ENCODE peak calls at places on chromosomes 16 and 17, in six cellular contexts. I is cardiac fibroblast; V is H9; F is CD4-positive, alpha-beta T cell; J is breast epithelium; S is glutamatergic neuron. P is an unnamed sample.

GRCh38 chr17:46892192-46892703 is 30.7 kb upstream of the GOSR2 start:
- DNase-seq in I (no peak), V (no peak), F (no peak), J (no peak), S (no peak), P (no peak)

GRCh38 chr16:80254970-80255369 is 285.8 kb upstream of the DYNLRB2 start:
- DNase-seq in I (no peak), V (no peak), F (no peak), J (no peak), S (no peak), P (no peak)

GRCh38 chr16:57609541-57610401 is 18.7 kb upstream of the ADGRG1 start:
- DNase-seq in I (no peak), V (peak), F (peak), J (no peak), S (no peak), P (no peak)

GRCh38 chr16:80174416-80174815 is 366.4 kb upstream of the DYNLRB2 start:
- DNase-seq in I (peak), V (no peak), F (no peak), J (no peak), S (no peak), P (no peak)

GRCh38 chr17:64188088-64188487 is 58.1 kb upstream of the ERN1 start:
- DNase-seq in I (no peak), V (no peak), F (no peak), J (no peak), S (no peak), P (no peak)

GRCh38 chr17:75635610-75636202 is 2.5 kb downstream of the SMIM5 start:
- DNase-seq in I (no peak), V (no peak), F (no peak), J (no peak), S (peak), P (no peak)

GRCh38 chr17:17786998-17787397 is 49.8 kb downstream of the SREBF1 start:
- DNase-seq in I (no peak), V (no peak), F (no peak), J (no peak), S (no peak), P (no peak)

GRCh38 chr16:23408242-23409201 is 44.5 kb downstream of the COG7 start:
- DNase-seq in I (peak), V (no peak), F (no peak), J (peak), S (peak), P (no peak)

GRCh38 chr16:86836503-86837125 is 258.3 kb downstream of the FOXL1 start:
- DNase-seq in I (peak), V (no peak), F (no peak), J (no peak), S (no peak), P (no peak)

DNA sequence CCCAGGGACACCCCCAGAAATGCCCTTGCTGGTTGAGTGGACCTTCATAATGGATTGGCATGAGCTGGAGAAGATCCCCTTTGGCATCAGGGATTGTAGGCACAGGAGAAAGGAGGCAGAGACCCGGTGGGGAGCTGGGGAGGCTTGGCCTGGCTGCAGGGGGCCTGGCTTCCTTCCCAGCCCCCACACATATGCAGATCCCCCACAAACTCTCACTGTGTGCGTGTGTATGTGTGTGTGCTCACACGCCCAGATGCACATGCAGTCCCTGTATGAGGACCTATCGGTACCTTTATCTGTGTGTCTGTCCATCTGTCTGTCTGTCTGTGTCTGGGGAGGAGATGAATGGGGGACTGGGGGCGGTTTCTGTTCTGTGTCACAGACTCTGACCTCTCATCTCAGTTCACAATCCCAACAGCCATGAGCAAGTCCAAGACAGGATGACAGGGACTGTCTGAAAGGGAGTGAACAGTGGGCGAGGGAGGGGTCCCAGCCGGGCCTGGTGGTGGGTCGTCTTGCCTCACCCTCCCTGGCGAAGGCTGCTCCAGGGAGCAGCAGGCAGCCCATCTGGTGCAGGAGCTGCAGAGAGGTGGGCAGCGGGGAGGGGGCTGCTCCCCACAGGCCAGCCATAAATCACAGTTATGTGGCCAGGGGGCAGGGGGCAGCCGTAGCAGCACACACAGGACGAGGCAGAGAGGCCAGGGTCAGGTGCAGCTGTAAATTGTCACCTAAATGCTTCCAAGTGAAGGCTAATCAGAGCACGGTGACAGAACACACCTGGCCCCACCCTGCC is 46.7 kb upstream of the LHX1 start:
- DNase-seq in I (no peak), V (no peak), F (no peak), J (no peak), S (no peak), P (no peak)
- TF ChIP-seq CTCF in I (no peak), V (no peak), F (no peak), J (no peak), S (no peak), P (no peak)

GRCh38 chr16:8622315-8622656 is 788 bp downstream of the METTL22 start:
- DNase-seq in I (no peak), V (no peak), F (no peak), J (no peak), S (no peak), P (no peak)

GRCh38 chr16:8620535-8620934 is 963 bp upstream of the METTL22 start:
- DNase-seq in I (peak), V (no peak), F (no peak), J (no peak), S (no peak), P (no peak)

GRCh38 chr16:8621572-8622314 is at the start of gene METTL22:
- DNase-seq in I (peak), V (peak), F (peak), J (peak), S (peak), P (peak)

GRCh38 chr16:8621221-8621571 is 302 bp upstream of the METTL22 start:
- DNase-seq in I (no peak), V (no peak), F (no peak), J (no peak), S (no peak), P (no peak)

GRCh38 chr16:8619671-8620370 is 1.7 kb upstream of the METTL22 start:
- DNase-seq in I (peak), V (no peak), F (no peak), J (no peak), S (no peak), P (no peak)
- TF ChIP-seq CTCF in I (no peak), V (no peak), F (no peak), J (no peak), S (no peak), P (no peak)

GRCh38 chr17:30590086-30590485 is 112.9 kb downstream of the GOSR1 start:
- DNase-seq in I (no peak), V (no peak), F (no peak), J (no peak), S (no peak), P (no peak)

GRCh38 chr17:30586818-30587595 is 109.8 kb downstream of the GOSR1 start:
- DNase-seq in I (peak), V (no peak), F (no peak), J (no peak), S (no peak), P (no peak)

GRCh38 chr17:30584810-30585209 is 107.6 kb downstream of the GOSR1 start:
- DNase-seq in I (no peak), V (no peak), F (no peak), J (no peak), S (no peak), P (no peak)

GRCh38 chr17:30589431-30589830 is 112.2 kb downstream of the GOSR1 start:
- DNase-seq in I (no peak), V (no peak), F (no peak), J (no peak), S (no peak), P (no peak)

DNA sequence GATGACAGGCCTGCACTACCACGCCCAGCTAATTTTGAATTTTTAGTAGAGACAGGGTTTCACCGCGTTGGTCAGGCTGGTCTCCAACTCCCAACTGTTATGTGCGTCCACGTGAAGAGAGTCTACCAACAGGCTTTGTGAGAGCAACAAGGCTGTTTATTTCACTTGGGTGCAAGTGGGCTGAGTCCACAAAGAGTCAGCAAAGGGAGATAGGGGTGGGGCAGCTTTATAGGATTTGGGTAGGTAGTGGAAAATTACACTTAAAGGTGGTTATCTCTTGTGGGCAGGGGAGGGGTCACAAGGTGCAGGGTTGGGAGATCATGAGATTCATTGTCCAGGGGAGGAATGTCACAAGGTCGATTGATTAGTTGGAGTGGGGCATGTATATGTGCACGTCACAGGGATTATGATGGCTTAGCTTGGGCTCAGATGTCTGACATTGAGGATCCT is 111.6 kb downstream of the GOSR1 start:
- DNase-seq in I (no peak), V (no peak), F (no peak), J (no peak), S (no peak), P (no peak)
- TF ChIP-seq CTCF in I (no peak), V (no peak), F (no peak), J (no peak), S (no peak), P (no peak)

GRCh38 chr16:56066617-56067016 is 124.7 kb upstream of the GNAO1 start:
- DNase-seq in I (no peak), V (no peak), F (no peak), J (no peak), S (no peak), P (no peak)
- TF ChIP-seq CTCF in I (no peak), V (peak), F (no peak), J (no peak), S (no peak), P (no peak)

GRCh38 chr16:78528265-78528664 is 428.8 kb downstream of the WWOX start:
- DNase-seq in I (no peak), V (no peak), F (no peak), J (no peak), S (no peak), P (no peak)
- TF ChIP-seq CTCF in I (no peak), V (no peak), F (no peak), J (no peak), S (no peak), P (no peak)

GRCh38 chr16:54062361-54063346 is 223.9 kb downstream of the IRX3 start:
- DNase-seq in I (peak), V (peak), F (no peak), J (no peak), S (peak), P (no peak)
- TF ChIP-seq CTCF in I (peak), V (peak), F (no peak), J (no peak), S (no peak), P (no peak)

DNA sequence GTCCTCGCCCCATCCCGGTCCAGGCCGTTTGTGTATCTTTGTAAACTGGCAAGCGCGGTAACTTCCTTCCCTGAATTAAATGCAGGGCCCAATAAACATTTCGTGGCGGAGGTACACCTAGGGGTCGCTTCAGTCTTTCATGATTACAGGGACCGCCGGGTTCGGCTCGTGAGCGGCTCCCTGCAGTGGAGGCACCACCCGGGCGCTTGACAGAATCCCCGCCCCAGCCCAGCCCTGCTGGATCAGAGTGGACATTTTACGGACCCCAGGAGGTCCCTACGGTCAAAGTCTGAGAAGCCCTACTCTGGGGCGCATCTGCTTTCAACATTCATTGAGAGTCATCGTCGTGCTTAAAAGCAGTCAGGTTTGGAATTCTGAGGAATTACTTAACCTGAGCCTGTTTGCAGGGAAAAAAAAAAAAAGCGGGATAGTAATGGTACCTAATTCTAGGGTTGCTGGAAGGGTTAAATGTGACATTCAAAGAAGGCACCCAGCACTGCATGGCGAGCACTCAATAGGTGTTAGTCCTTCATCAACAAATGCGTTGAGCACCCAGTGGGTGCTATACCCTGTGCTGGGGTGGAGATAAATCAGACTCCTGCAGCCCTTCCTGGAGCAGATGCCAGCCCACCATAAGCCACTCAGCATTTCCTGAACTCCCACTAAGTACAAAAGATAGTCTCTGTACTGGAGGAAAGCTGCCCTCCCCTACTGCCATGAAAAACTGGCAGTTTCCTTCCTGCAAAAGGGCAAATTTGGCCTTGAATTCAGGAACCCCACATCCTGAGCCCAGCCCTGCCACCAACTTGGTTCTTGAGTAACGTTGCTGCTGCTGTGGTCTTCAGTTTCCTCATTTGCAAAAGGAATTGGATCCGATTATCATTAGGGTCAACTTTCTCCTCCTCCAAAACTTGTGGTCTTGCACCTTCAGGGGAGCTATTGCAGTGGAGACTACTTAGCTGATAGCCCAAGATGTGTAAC is 658 bp upstream of the DUSP3 start:
- DNase-seq in I (peak), V (peak), F (no peak), J (no peak), S (peak), P (no peak)
- TF ChIP-seq CTCF in I (peak), V (peak), F (no peak), J (no peak), S (peak), P (no peak)

GRCh38 chr16:68843482-68844210 is at the start of gene TANGO6:
- DNase-seq in I (peak), V (peak), F (peak), J (peak), S (peak), P (peak)
- TF ChIP-seq CTCF in I (peak), V (peak), F (peak), J (no peak), S (peak), P (no peak)

GRCh38 chr17:77256710-77257109 is 115.9 kb downstream of the SEC14L1 start:
- DNase-seq in I (no peak), V (no peak), F (no peak), J (no peak), S (no peak), P (no peak)
- TF ChIP-seq CTCF in I (no peak), V (peak), F (no peak), J (no peak), S (no peak), P (no peak)